ENCODE peak calls at places on chromosomes 5 and 9, in ten cellular contexts. T is AG20443; B is myocyte; X is NCI-H1105; W is frontal cortex; V is T-helper 17 cell; A is fibroblast of lung; K is activated CD4-positive, alpha-beta T cell treated with anti-CD3 and anti-CD28 coated beads for 48 hours; P is NCI-H1092; L is astrocyte of the hippocampus. E is an unnamed sample.
A peak's percentile ranks its signal among the peaks of the same experiment; 100 is the strongest.

GRCh38 chr9:21966140-21966851 is 27.9 kb downstream of the CDKN2A start:
- DNase-seq in T (no peak), B (no peak), X (no peak), W (no peak), V (no peak), A (no peak), K (no peak), P (no peak), L (peak; percentile 12), E (no peak)

GRCh38 chr5:33892419-33893151 is 795 bp upstream of the ADAMTS12 start:
- DNase-seq in T (peak; percentile 82), B (peak; percentile 90), X (no peak), W (no peak), V (no peak), A (peak; percentile 99), K (no peak), P (no peak), L (peak; percentile 98), E (no peak)

GRCh38 chr5:116938488-116938887 is 363.9 kb upstream of the SEMA6A start:
- DNase-seq in T (no peak), B (no peak), X (no peak), W (no peak), V (no peak), A (no peak), K (no peak), P (no peak), L (peak; percentile 24), E (no peak)

GRCh38 chr9:75615284-75615683 is 275.2 kb upstream of the PCSK5 start:
- DNase-seq in T (no peak), B (no peak), X (peak; percentile 86), W (no peak), V (no peak), A (no peak), K (no peak), P (peak; percentile 37), L (no peak), E (no peak)

GRCh38 chr9:89408628-89409101 is 89.2 kb downstream of the SEMA4D start:
- DNase-seq in T (no peak), B (no peak), X (no peak), W (no peak), V (peak; percentile 61), A (no peak), K (peak; percentile 71), P (no peak), L (no peak), E (peak; percentile 65)

GRCh38 chr9:115211413-115212204 is 93.7 kb upstream of the TNC start:
- DNase-seq in T (peak; percentile 64), B (peak; percentile 92), X (no peak), W (no peak), V (no peak), A (peak; percentile 95), K (no peak), P (no peak), L (peak; percentile 60), E (no peak)

GRCh38 chr5:125267636-125268248 is 521.3 kb upstream of the ZNF608 start:
- DNase-seq in T (no peak), B (no peak), X (no peak), W (no peak), V (no peak), A (peak; percentile 11), K (no peak), P (no peak), L (peak; percentile 11), E (no peak)

GRCh38 chr5:155936520-155937406 is 390.2 kb upstream of the SGCD start:
- DNase-seq in T (no peak), B (no peak), X (no peak), W (no peak), V (no peak), A (no peak), K (no peak), P (no peak), L (no peak), E (no peak)

GRCh38 chr9:14321517-14322125 is 7.7 kb upstream of the NFIB start:
- DNase-seq in T (no peak), B (no peak), X (no peak), W (no peak), V (no peak), A (peak; percentile 63), K (no peak), P (no peak), L (peak; percentile 37), E (no peak)

GRCh38 chr5:122743231-122743630 is 31.6 kb upstream of the SNX2 start:
- DNase-seq in T (no peak), B (no peak), X (no peak), W (no peak), V (no peak), A (no peak), K (no peak), P (no peak), L (no peak), E (no peak)

GRCh38 chr9:114034663-114035062 is 43.4 kb downstream of the AMBP start:
- DNase-seq in T (peak; percentile 9), B (no peak), X (no peak), W (no peak), V (no peak), A (no peak), K (no peak), P (no peak), L (no peak), E (no peak)

GRCh38 chr5:82793808-82794419 is 283.3 kb downstream of the TMEM167A start:
- DNase-seq in T (peak; percentile 37), B (peak; percentile 44), X (no peak), W (no peak), V (no peak), A (peak; percentile 6), K (peak; percentile 56), P (no peak), L (no peak), E (peak; percentile 46)

GRCh38 chr5:98109561-98110006 is 663.9 kb upstream of the RGMB start:
- DNase-seq in T (peak; percentile 26), B (peak; percentile 68), X (no peak), W (no peak), V (no peak), A (peak; percentile 95), K (no peak), P (no peak), L (peak; percentile 44), E (no peak)

E was measured in stimulated activated naive CD8-positive, alpha-beta T cell treated with anti-CD3 and anti-CD28 coated beads, Interleukin-15, Interleukin-2, amounts not matched to agents 100 U/mL and 50 U/mL, for 24 hours.